ENCODE peak calls at places on chromosomes 4 and X, in four cellular contexts. G, K, L and V are unnamed samples.

GRCh38 chrX:75649829-75650228 is 127.0 kb upstream of the ZDHHC15 start:
- DNase-seq in G (no peak), L (no peak), K (no peak), V (no peak)

GRCh38 chrX:71930298-71930697 is 19.7 kb downstream of the NHSL2 start:
- DNase-seq in K (no peak), L (peak; percentile 69), G (no peak), V (no peak)

GRCh38 chr4:48375651-48376291 is 34.4 kb downstream of the SLAIN2 start:
- DNase-seq in G (no peak), L (peak; percentile 92), K (no peak), V (no peak)

GRCh38 chr4:138540056-138540800 is 298.1 kb upstream of the SLC7A11 start:
- DNase-seq in K (no peak), G (no peak), L (peak; percentile 88), V (no peak)

GRCh38 chrX:64192040-64192439 is 13.5 kb downstream of the AMER1 start:
- DNase-seq in K (no peak), L (no peak), G (no peak), V (no peak)

GRCh38 chr4:128682942-128683666 is 126.4 kb upstream of the JADE1 start:
- DNase-seq in K (no peak), L (no peak), G (no peak), V (no peak)

GRCh38 chr4:54066088-54066415 is 1.6 kb upstream of the CHIC2 start:
- DNase-seq in G (no peak), K (no peak), L (no peak), V (no peak)

GRCh38 chr4:4216261-4216660 is 10.5 kb downstream of the OTOP1 start:
- DNase-seq in K (no peak), L (no peak), G (no peak), V (no peak)

GRCh38 chr4:52939739-52940138 is 77.6 kb downstream of the RASL11B start:
- DNase-seq in G (no peak), K (no peak), L (no peak), V (no peak)